ENCODE peak calls at places on chromosomes 12 and 14, in four cellular contexts. A, I, G and R are unnamed samples.

GRCh38 chr12:108482717-108483212 is 32.3 kb upstream of the FICD start:
- DNase-seq in G (peak), A (no peak), I (peak), R (no peak)

GRCh38 chr12:65612440-65612839 is 211.8 kb upstream of the HMGA2 start:
- DNase-seq in G (no peak), I (no peak), A (no peak), R (no peak)

GRCh38 chr12:53004582-53004981 is 1.7 kb upstream of the EIF4B start:
- DNase-seq in A (no peak), G (peak), I (peak), R (peak)

GRCh38 chr12:30378307-30378706 is 317.4 kb downstream of the IPO8 start:
- DNase-seq in A (no peak), I (no peak), G (no peak), R (no peak)

GRCh38 chr12:117402363-117402762 is 40.9 kb upstream of the NOS1 start:
- DNase-seq in I (no peak), A (no peak), G (peak), R (peak)

GRCh38 chr14:103031956-103032355 is 25.4 kb downstream of the CDC42BPB start:
- DNase-seq in G (peak), I (no peak), A (no peak), R (no peak)

GRCh38 chr12:122172262-122172939 is 1.6 kb downstream of the IL31 start:
- DNase-seq in G (no peak), A (no peak), I (no peak), R (no peak)

GRCh38 chr12:53499261-53500118 is at the start of gene MAP3K12:
- DNase-seq in I (peak), G (peak), A (no peak), R (peak)

GRCh38 chr12:46892887-46893286 is 67.1 kb upstream of the SLC38A4 start:
- DNase-seq in I (no peak), A (no peak), G (no peak), R (no peak)

GRCh38 chr12:121454921-121455320 is 55.0 kb downstream of the RNF34 start:
- DNase-seq in A (no peak), I (no peak), G (no peak), R (no peak)

GRCh38 chr12:31519525-31519924 is 71.4 kb downstream of the DENND5B start:
- DNase-seq in G (no peak), A (no peak), I (no peak), R (no peak)

GRCh38 chr12:69065804-69066203 is 132.8 kb upstream of the CPM start:
- DNase-seq in A (no peak), G (no peak), I (peak), R (no peak)

GRCh38 chr14:104290058-104290667 is 151.8 kb downstream of the KIF26A start:
- DNase-seq in I (no peak), G (peak), A (no peak), R (peak)

GRCh38 chr12:123078114-123078465 is 72.8 kb downstream of the PITPNM2 start:
- DNase-seq in G (no peak), A (no peak), I (no peak), R (no peak)

GRCh38 chr12:43861015-43861846 is 25.4 kb downstream of the TMEM117 start:
- DNase-seq in A (no peak), I (peak), G (no peak), R (no peak)

GRCh38 chr12:67419810-67420209 is 150.7 kb downstream of the CAND1 start:
- DNase-seq in I (no peak), A (no peak), G (peak), R (peak)

GRCh38 chr14:71638523-71639196 is 293.6 kb upstream of the RGS6 start:
- DNase-seq in G (no peak), A (no peak), I (peak), R (no peak)

GRCh38 chr12:6222009-6222702 is 22.0 kb downstream of the CD9 start:
- DNase-seq in I (no peak), G (no peak), A (no peak), R (no peak)

GRCh38 chr12:60194682-60195081 is 598.9 kb downstream of the SLC16A7 start:
- DNase-seq in I (peak), G (peak), A (no peak), R (no peak)

GRCh38 chr14:75141967-75142366 is 15.1 kb upstream of the NEK9 start:
- DNase-seq in A (no peak), I (peak), G (peak), R (no peak)

GRCh38 chr14:61695695-61696527 is 598 bp downstream of the HIF1A start:
- DNase-seq in A (no peak), I (peak), G (peak), R (peak)

GRCh38 chr14:105053996-105054395 is 11.2 kb downstream of the GPR132 start:
- DNase-seq in G (no peak), A (no peak), I (no peak), R (no peak)

GRCh38 chr12:50751921-50752721 is 11.8 kb upstream of the ATF1 start:
- DNase-seq in A (no peak), G (no peak), I (peak), R (peak)

GRCh38 chr12:48997719-48998496 is 1.3 kb downstream of the DDN start:
- DNase-seq in I (no peak), G (no peak), A (no peak), R (peak)

GRCh38 chr14:91373591-91374245 is 43.9 kb downstream of the CCDC88C start:
- DNase-seq in G (no peak), I (no peak), A (no peak), R (no peak)

GRCh38 chr12:57606821-57607220 is 2.2 kb downstream of the DTX3 start:
- DNase-seq in I (no peak), A (no peak), G (no peak), R (no peak)

GRCh38 chr12:57605308-57606015 is 838 bp downstream of the DTX3 start:
- DNase-seq in I (no peak), G (peak), A (no peak), R (no peak)

GRCh38 chr12:57606399-57606798 is 1.8 kb downstream of the DTX3 start:
- DNase-seq in G (no peak), A (no peak), I (no peak), R (no peak)

GRCh38 chr12:57604454-57605307 is at the start of gene DTX3:
- DNase-seq in A (no peak), G (peak), I (no peak), R (peak)

DNA sequence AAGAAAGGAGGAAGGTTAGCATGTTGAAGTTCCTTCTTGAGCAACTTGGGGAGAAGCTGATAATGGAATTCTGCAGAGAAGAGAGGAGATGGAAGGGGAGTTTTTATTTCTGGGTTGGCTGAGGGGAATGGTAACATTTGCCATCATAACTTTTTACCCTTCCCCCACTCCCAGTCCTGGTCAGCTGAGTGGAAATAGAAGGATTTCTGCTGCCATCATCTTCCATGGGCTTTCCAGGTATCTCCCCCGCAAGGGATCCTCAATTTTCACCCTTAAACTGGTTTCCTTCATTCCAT is 1.3 kb downstream of the DTX3 start:
- DNase-seq in A (no peak), G (no peak), I (no peak), R (no peak)
- H4K8ac ChIP-seq in A (no peak), G (no peak), I (no peak), R (no peak)

GRCh38 chr12:88615490-88615889 is 35.2 kb upstream of the KITLG start:
- DNase-seq in A (no peak), G (no peak), I (peak), R (no peak)
- H4K5ac ChIP-seq in A (no peak), G (no peak), I (no peak), R (no peak)

DNA sequence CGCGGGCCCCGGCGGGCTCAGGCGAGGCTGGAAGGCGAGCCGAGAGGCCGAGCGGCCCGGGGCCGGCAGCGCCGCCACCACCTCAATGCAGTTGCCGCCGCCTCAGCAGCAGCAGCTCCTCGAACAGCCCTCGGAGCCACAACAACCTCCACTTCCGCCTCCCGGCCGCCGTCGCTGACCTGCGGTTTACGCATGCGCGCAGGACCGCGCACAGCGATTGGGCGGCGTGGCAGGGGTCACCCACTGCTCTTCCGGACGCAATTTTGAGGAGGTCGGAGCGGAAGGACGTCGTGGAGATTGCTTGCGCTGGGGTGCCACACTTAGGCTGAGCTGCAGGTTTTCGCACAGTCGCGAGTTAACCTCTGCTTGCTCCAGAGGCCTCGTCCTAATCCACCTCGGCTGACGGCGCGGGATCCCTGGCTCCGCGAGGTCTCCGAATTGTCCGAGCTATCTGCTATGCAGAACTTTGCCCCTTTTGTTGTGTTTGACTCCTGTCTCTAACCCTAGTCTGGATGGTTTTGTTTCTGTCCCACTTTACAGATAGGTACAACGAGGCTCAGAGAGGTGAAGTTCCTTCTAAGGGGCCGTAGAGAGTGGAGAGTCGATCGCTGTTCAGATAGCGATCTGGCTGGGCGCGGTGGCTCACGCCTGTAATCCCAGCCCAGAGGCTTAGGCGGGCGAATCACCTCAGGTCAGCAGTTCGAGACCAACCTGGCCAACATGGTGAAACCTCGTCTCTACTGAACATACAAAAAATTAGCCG is at the start of the genes ACAD10 and BRAP:
- DNase-seq in I (peak), A (peak), G (peak), R (peak)
- H4K8ac ChIP-seq in I (peak), A (peak), G (no peak), R (no peak)

GRCh38 chr14:89707086-89707485 is 247.4 kb downstream of the EFCAB11 start:
- DNase-seq in G (no peak), I (no peak), A (no peak), R (no peak)

DNA sequence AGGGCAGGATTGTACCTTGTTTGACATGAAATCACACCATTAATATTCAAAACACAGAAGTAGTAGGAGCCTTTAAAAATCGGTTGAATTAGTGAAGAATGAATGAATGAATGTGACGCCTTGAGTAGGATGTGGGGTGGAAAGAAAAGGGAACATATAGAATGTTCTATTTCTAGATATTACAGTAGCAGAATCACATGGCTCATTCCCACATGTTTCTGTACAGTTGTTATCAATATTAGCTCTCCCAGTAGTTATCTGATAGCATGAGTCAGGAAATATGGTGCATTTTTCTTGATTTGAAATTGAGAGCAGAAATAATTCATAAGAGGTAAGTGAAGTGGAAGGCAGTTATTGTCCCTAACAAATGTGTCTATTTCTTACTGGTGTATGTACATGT is 245.5 kb downstream of the EFCAB11 start:
- DNase-seq in G (no peak), I (no peak), A (no peak), R (no peak)
- H4K5ac ChIP-seq in G (no peak), I (no peak), A (no peak), R (no peak)

DNA sequence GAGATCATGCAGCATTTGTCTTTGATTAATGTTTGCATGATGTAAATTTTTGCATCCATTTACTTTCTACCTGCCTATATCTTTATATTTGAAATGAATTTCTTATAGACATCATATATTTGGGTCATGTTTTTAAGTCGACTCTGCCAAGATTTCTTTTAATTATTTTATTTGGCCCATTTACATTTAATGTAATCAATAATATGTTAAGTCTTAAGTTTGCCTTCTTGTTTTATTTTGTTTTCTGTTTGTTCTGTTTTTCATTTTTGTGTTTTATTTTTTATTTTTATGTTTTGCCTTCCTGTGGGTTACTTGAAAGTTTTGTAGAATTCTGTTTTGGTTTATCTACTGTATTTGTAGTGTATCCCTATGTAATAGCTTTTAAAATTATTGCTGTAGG is 33.2 kb upstream of the GUCY2C start:
- DNase-seq in G (no peak), A (no peak), I (no peak), R (no peak)
- H4K8ac ChIP-seq in G (no peak), A (no peak), I (no peak), R (no peak)